ENCODE peak calls at places on chromosomes 16 and 17, in nine cellular contexts. One of them, this sample, is unnamed.

GRCh38 chr17:76087531-76087930 is 8.5 kb downstream of the ZACN start:
- DNase-seq in HL-60: no peak
- DNase-seq in fibroblast of villous mesenchyme: no peak
- DNase-seq in B cell: no peak
- DNase-seq in HFF-Myc: no peak
- DNase-seq in AG04449: no peak
- DNase-seq in cardiac fibroblast: no peak
- DNase-seq in lower leg skin: no peak
- DNase-seq in astrocyte of the spinal cord: no peak
- DNase-seq in this sample: no peak

GRCh38 chr17:39626171-39626670 is 531 bp upstream of the PPP1R1B start:
- DNase-seq in HL-60: no peak
- DNase-seq in fibroblast of villous mesenchyme: no peak
- DNase-seq in B cell: no peak
- DNase-seq in HFF-Myc: no peak
- DNase-seq in AG04449: no peak
- DNase-seq in cardiac fibroblast: no peak
- DNase-seq in lower leg skin: no peak
- DNase-seq in astrocyte of the spinal cord: no peak
- DNase-seq in this sample: no peak

GRCh38 chr16:68379472-68380347 is 68.6 kb downstream of the SMPD3 start:
- DNase-seq in HL-60: no peak
- DNase-seq in fibroblast of villous mesenchyme: no peak
- DNase-seq in B cell: no peak
- DNase-seq in HFF-Myc: no peak
- DNase-seq in AG04449: no peak
- DNase-seq in cardiac fibroblast: no peak
- DNase-seq in lower leg skin: no peak
- DNase-seq in astrocyte of the spinal cord: no peak
- DNase-seq in this sample: no peak

GRCh38 chr16:424033-424622 is 1.3 kb upstream of the RAB11FIP3 start:
- DNase-seq in HL-60: peak; percentile 82
- DNase-seq in fibroblast of villous mesenchyme: peak; percentile 98
- DNase-seq in B cell: no peak
- DNase-seq in HFF-Myc: peak; percentile 82
- DNase-seq in AG04449: peak; percentile 96
- DNase-seq in cardiac fibroblast: peak; percentile 97
- DNase-seq in lower leg skin: peak; percentile 94
- DNase-seq in astrocyte of the spinal cord: peak; percentile 93
- DNase-seq in this sample: peak; percentile 90

GRCh38 chr17:17408236-17408794 is 68.5 kb upstream of the MED9 start:
- DNase-seq in HL-60: peak; percentile 79
- DNase-seq in fibroblast of villous mesenchyme: peak; percentile 63
- DNase-seq in B cell: no peak
- DNase-seq in HFF-Myc: no peak
- DNase-seq in AG04449: no peak
- DNase-seq in cardiac fibroblast: peak; percentile 91
- DNase-seq in lower leg skin: no peak
- DNase-seq in astrocyte of the spinal cord: peak; percentile 23
- DNase-seq in this sample: peak; percentile 27

GRCh38 chr16:19899605-19899955 is 14.9 kb upstream of the GPRC5B start:
- DNase-seq in HL-60: no peak
- DNase-seq in fibroblast of villous mesenchyme: no peak
- DNase-seq in B cell: no peak
- DNase-seq in HFF-Myc: no peak
- DNase-seq in AG04449: no peak
- DNase-seq in cardiac fibroblast: no peak
- DNase-seq in lower leg skin: no peak
- DNase-seq in astrocyte of the spinal cord: no peak
- DNase-seq in this sample: no peak

GRCh38 chr17:42679001-42679491 is 2.3 kb upstream of the PLEKHH3 start:
- DNase-seq in HL-60: no peak
- DNase-seq in fibroblast of villous mesenchyme: peak; percentile 52
- DNase-seq in B cell: peak; percentile 67
- DNase-seq in HFF-Myc: no peak
- DNase-seq in AG04449: no peak
- DNase-seq in cardiac fibroblast: peak; percentile 54
- DNase-seq in lower leg skin: peak; percentile 92
- DNase-seq in astrocyte of the spinal cord: peak; percentile 53
- DNase-seq in this sample: no peak

GRCh38 chr17:4475463-4475862 is 23.2 kb upstream of the SPNS2 start:
- DNase-seq in HL-60: no peak
- DNase-seq in fibroblast of villous mesenchyme: no peak
- DNase-seq in B cell: no peak
- DNase-seq in HFF-Myc: no peak
- DNase-seq in AG04449: no peak
- DNase-seq in cardiac fibroblast: no peak
- DNase-seq in lower leg skin: no peak
- DNase-seq in astrocyte of the spinal cord: no peak
- DNase-seq in this sample: no peak

GRCh38 chr16:86515780-86516617 is 5.7 kb downstream of the FOXF1 start:
- DNase-seq in HL-60: no peak
- DNase-seq in fibroblast of villous mesenchyme: peak; percentile 69
- DNase-seq in B cell: no peak
- DNase-seq in HFF-Myc: no peak
- DNase-seq in AG04449: no peak
- DNase-seq in cardiac fibroblast: peak; percentile 9
- DNase-seq in lower leg skin: no peak
- DNase-seq in astrocyte of the spinal cord: peak; percentile 46
- DNase-seq in this sample: no peak

GRCh38 chr16:78183886-78184553 is 84.6 kb downstream of the WWOX start:
- DNase-seq in HL-60: no peak
- DNase-seq in fibroblast of villous mesenchyme: peak; percentile 36
- DNase-seq in B cell: no peak
- DNase-seq in HFF-Myc: no peak
- DNase-seq in AG04449: no peak
- DNase-seq in cardiac fibroblast: no peak
- DNase-seq in lower leg skin: no peak
- DNase-seq in astrocyte of the spinal cord: peak; percentile 29
- DNase-seq in this sample: no peak

DNA sequence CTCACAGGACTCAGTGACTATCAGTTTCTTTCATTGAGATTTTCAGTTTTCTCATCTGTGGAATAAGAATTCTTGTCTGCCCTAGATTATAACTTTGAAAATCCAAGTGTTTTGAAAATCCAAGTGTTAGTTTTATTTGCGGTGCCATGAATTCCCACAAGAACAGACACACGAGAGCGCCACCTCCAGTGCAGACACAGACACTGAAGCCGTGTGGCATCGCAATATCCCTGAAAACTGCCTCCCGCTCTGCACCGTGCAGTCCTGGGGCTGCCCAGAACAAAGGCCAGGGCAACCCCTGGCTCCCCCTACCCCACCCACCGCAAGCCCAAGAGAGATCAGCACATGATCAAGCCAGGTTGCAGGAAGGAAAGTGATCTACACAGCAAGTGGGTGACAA is 229.5 kb upstream of the ASIC2 start:
- DNase-seq in HL-60: no peak
- DNase-seq in fibroblast of villous mesenchyme: no peak
- DNase-seq in B cell: no peak
- DNase-seq in HFF-Myc: no peak
- DNase-seq in AG04449: no peak
- DNase-seq in cardiac fibroblast: no peak
- DNase-seq in lower leg skin: no peak
- DNase-seq in astrocyte of the spinal cord: no peak
- DNase-seq in this sample: no peak
- TF ChIP-seq CTCF in HL-60: no peak
- TF ChIP-seq CTCF in fibroblast of villous mesenchyme: no peak
- TF ChIP-seq CTCF in B cell: no peak
- TF ChIP-seq CTCF in HFF-Myc: no peak
- TF ChIP-seq CTCF in AG04449: no peak
- TF ChIP-seq CTCF in cardiac fibroblast: no peak
- TF ChIP-seq CTCF in lower leg skin: no peak
- TF ChIP-seq CTCF in astrocyte of the spinal cord: no peak
- TF ChIP-seq CTCF in this sample: no peak

DNA sequence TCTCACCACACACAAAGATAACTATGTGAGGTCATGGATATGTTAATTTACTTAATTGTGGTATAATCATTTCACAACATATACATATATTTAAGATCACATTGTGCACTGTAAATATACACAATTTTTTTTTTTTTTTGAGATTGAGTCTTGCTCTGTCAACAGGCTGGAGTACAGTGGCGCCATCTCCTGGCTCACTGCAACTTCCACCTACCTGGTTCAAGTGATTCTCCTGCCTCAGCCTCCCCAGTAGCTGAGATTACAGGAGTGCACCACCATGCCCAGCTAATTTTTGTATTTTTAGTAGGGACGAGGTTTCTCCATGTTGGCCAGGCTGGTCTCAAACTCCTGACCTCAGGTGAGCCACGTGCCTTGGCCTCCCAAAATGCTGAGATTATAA is 11.5 kb upstream of the PRSS54 start:
- DNase-seq in HL-60: no peak
- DNase-seq in fibroblast of villous mesenchyme: peak; percentile 38
- DNase-seq in B cell: no peak
- DNase-seq in HFF-Myc: no peak
- DNase-seq in AG04449: no peak
- DNase-seq in cardiac fibroblast: peak; percentile 59
- DNase-seq in lower leg skin: peak; percentile 73
- DNase-seq in astrocyte of the spinal cord: peak; percentile 30
- DNase-seq in this sample: peak; percentile 19
- TF ChIP-seq CTCF in HL-60: peak; percentile 10
- TF ChIP-seq CTCF in fibroblast of villous mesenchyme: peak; percentile 55
- TF ChIP-seq CTCF in B cell: peak; percentile 73
- TF ChIP-seq CTCF in HFF-Myc: peak; percentile 68
- TF ChIP-seq CTCF in AG04449: peak; percentile 28
- TF ChIP-seq CTCF in cardiac fibroblast: peak; percentile 58
- TF ChIP-seq CTCF in lower leg skin: no peak
- TF ChIP-seq CTCF in astrocyte of the spinal cord: peak; percentile 66
- TF ChIP-seq CTCF in this sample: peak; percentile 59

GRCh38 chr17:11940904-11941303 is 56.4 kb downstream of the ZNF18 start:
- DNase-seq in HL-60: no peak
- DNase-seq in fibroblast of villous mesenchyme: no peak
- DNase-seq in B cell: no peak
- DNase-seq in HFF-Myc: no peak
- DNase-seq in AG04449: no peak
- DNase-seq in cardiac fibroblast: no peak
- DNase-seq in lower leg skin: no peak
- DNase-seq in astrocyte of the spinal cord: no peak
- DNase-seq in this sample: no peak

GRCh38 chr17:11932337-11932898 is 64.9 kb downstream of the ZNF18 start:
- DNase-seq in HL-60: no peak
- DNase-seq in fibroblast of villous mesenchyme: no peak
- DNase-seq in B cell: no peak
- DNase-seq in HFF-Myc: no peak
- DNase-seq in AG04449: no peak
- DNase-seq in cardiac fibroblast: no peak
- DNase-seq in lower leg skin: no peak
- DNase-seq in astrocyte of the spinal cord: no peak
- DNase-seq in this sample: no peak

DNA sequence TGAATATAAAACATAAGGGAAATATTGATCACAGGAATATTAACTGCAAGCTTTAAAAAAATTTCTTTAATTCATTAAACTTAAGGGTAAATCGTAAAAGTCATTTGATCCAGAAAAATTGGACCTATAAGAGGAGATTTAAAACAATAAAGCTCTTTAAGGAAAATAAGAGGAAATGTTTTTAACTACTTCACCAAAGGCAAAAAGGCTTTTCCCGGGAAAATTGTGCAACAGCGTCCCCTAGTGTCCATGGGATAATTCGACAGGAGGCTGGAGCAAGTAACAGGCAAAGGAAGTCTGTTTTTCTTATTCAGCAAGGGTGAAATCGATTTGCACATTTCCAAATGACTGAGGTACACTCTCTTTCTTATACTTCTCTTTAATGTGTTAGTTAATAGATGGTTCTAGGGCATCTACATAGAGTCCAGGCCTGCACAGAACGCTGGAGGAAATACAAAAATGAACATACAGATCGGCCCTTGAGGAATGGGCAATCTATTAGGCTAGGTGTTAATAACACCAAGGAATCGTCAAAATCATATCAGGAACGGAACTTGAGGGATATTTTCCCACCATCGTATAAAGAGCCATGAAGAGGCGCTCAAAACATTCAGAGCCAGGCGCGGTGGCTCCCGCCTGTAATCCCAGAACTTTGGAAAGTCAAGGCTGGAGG is 61.4 kb downstream of the ZNF18 start:
- DNase-seq in HL-60: peak; percentile 1
- DNase-seq in fibroblast of villous mesenchyme: peak; percentile 42
- DNase-seq in B cell: no peak
- DNase-seq in HFF-Myc: no peak
- DNase-seq in AG04449: no peak
- DNase-seq in cardiac fibroblast: peak; percentile 59
- DNase-seq in lower leg skin: no peak
- DNase-seq in astrocyte of the spinal cord: peak; percentile 46
- DNase-seq in this sample: no peak
- TF ChIP-seq CTCF in HL-60: peak; percentile 70
- TF ChIP-seq CTCF in fibroblast of villous mesenchyme: peak; percentile 74
- TF ChIP-seq CTCF in B cell: peak; percentile 59
- TF ChIP-seq CTCF in HFF-Myc: peak; percentile 63
- TF ChIP-seq CTCF in AG04449: peak; percentile 45
- TF ChIP-seq CTCF in cardiac fibroblast: peak; percentile 78
- TF ChIP-seq CTCF in lower leg skin: no peak
- TF ChIP-seq CTCF in astrocyte of the spinal cord: peak; percentile 75
- TF ChIP-seq CTCF in this sample: peak; percentile 54

GRCh38 chr17:9116861-9117568 is 95.7 kb downstream of the NTN1 start:
- DNase-seq in HL-60: no peak
- DNase-seq in fibroblast of villous mesenchyme: no peak
- DNase-seq in B cell: no peak
- DNase-seq in HFF-Myc: no peak
- DNase-seq in AG04449: no peak
- DNase-seq in cardiac fibroblast: no peak
- DNase-seq in lower leg skin: no peak
- DNase-seq in astrocyte of the spinal cord: no peak
- DNase-seq in this sample: no peak

GRCh38 chr17:9124554-9124935 is 103.2 kb downstream of the NTN1 start:
- DNase-seq in HL-60: no peak
- DNase-seq in fibroblast of villous mesenchyme: no peak
- DNase-seq in B cell: no peak
- DNase-seq in HFF-Myc: no peak
- DNase-seq in AG04449: no peak
- DNase-seq in cardiac fibroblast: no peak
- DNase-seq in lower leg skin: no peak
- DNase-seq in astrocyte of the spinal cord: no peak
- DNase-seq in this sample: no peak

GRCh38 chr17:9123594-9124553 is 102.6 kb downstream of the NTN1 start:
- DNase-seq in HL-60: no peak
- DNase-seq in fibroblast of villous mesenchyme: no peak
- DNase-seq in B cell: no peak
- DNase-seq in HFF-Myc: no peak
- DNase-seq in AG04449: no peak
- DNase-seq in cardiac fibroblast: no peak
- DNase-seq in lower leg skin: no peak
- DNase-seq in astrocyte of the spinal cord: no peak
- DNase-seq in this sample: no peak

GRCh38 chr17:9121186-9121820 is 100.0 kb downstream of the NTN1 start:
- DNase-seq in HL-60: no peak
- DNase-seq in fibroblast of villous mesenchyme: no peak
- DNase-seq in B cell: no peak
- DNase-seq in HFF-Myc: no peak
- DNase-seq in AG04449: no peak
- DNase-seq in cardiac fibroblast: no peak
- DNase-seq in lower leg skin: no peak
- DNase-seq in astrocyte of the spinal cord: no peak
- DNase-seq in this sample: no peak

DNA sequence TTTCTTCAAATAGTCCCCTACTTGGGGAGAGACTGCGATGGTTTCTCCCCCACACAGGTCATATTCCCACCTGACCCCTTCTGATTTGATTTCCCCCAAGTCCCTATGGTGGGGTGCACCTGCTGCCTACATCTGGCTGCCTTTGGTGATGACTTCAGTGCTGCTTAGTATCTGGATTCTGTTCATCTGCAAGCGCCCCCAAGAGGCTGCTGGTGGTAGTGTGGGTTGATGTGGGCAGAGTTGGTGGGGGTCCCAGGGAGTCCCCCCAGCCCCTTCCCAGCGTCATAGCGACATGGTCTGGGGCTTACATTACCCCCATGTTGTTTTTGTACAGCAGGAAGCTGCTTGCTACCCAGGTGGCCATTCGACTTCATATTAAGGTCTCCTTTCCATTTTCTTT is 99.2 kb downstream of the NTN1 start:
- DNase-seq in HL-60: no peak
- DNase-seq in fibroblast of villous mesenchyme: no peak
- DNase-seq in B cell: no peak
- DNase-seq in HFF-Myc: no peak
- DNase-seq in AG04449: no peak
- DNase-seq in cardiac fibroblast: no peak
- DNase-seq in lower leg skin: no peak
- DNase-seq in astrocyte of the spinal cord: no peak
- DNase-seq in this sample: no peak
- TF ChIP-seq CTCF in HL-60: no peak
- TF ChIP-seq CTCF in fibroblast of villous mesenchyme: peak; percentile 16
- TF ChIP-seq CTCF in B cell: peak; percentile 32
- TF ChIP-seq CTCF in HFF-Myc: peak; percentile 45
- TF ChIP-seq CTCF in AG04449: no peak
- TF ChIP-seq CTCF in cardiac fibroblast: peak; percentile 11
- TF ChIP-seq CTCF in lower leg skin: no peak
- TF ChIP-seq CTCF in astrocyte of the spinal cord: no peak
- TF ChIP-seq CTCF in this sample: peak; percentile 18